ENCODE peak calls at places on chromosomes 13 and 19, in four cellular contexts. V is IMR-90, F is uterus, C is astrocyte of the spinal cord. J is an unnamed sample.

GRCh38 chr19:27906081-27906480 is 1306.9 kb downstream of the UQCRFS1 start:
- DNase-seq in V (no peak), F (no peak), C (no peak), J (no peak)

GRCh38 chr13:76425930-76426329 is 460.3 kb downstream of the KCTD12 start:
- DNase-seq in C (peak; percentile 76), F (no peak), V (peak; percentile 93), J (peak; percentile 91)

GRCh38 chr19:36041831-36042230 is 9.2 kb upstream of the CLIP3 start:
- DNase-seq in F (peak; percentile 63), C (peak; percentile 43), V (peak; percentile 82), J (no peak)

GRCh38 chr19:14318873-14319272 is 62.4 kb upstream of the ADGRE5 start:
- DNase-seq in C (no peak), V (no peak), F (no peak), J (no peak)

GRCh38 chr13:96650301-96650886 is 343.9 kb downstream of the OXGR1 start:
- DNase-seq in F (no peak), V (no peak), C (peak; percentile 90), J (no peak)

GRCh38 chr19:55812449-55812848 is 19.4 kb downstream of the NLRP11 start:
- DNase-seq in C (no peak), F (no peak), V (no peak), J (no peak)

GRCh38 chr13:57629391-57629804 is 2.1 kb upstream of the PCDH17 start:
- DNase-seq in V (no peak), C (no peak), F (no peak), J (no peak)

GRCh38 chr13:44470623-44471562 is 97.3 kb downstream of the SERP2 start:
- DNase-seq in C (peak; percentile 51), V (peak; percentile 40), F (no peak), J (peak; percentile 18)

GRCh38 chr13:113296842-113297369 is at the start of gene LAMP1:
- DNase-seq in F (peak; percentile 97), V (peak; percentile 97), C (peak; percentile 99), J (peak; percentile 86)

GRCh38 chr19:40165362-40165937 is 25.8 kb upstream of the MAP3K10 start:
- DNase-seq in F (no peak), V (no peak), C (peak; percentile 4), J (no peak)

GRCh38 chr13:89199138-89199537 is 1528.0 kb downstream of the SLITRK5 start:
- DNase-seq in C (no peak), F (no peak), V (no peak), J (no peak)

GRCh38 chr13:84137292-84137691 is 255.0 kb upstream of the SLITRK1 start:
- DNase-seq in C (peak; percentile 46), V (no peak), F (no peak), J (no peak)

GRCh38 chr19:15776264-15776663 is 11.2 kb upstream of the OR10H5 start:
- DNase-seq in C (no peak), V (no peak), F (no peak), J (no peak)

GRCh38 chr13:40590112-40590862 is 76.2 kb downstream of the FOXO1 start:
- DNase-seq in V (no peak), C (no peak), F (no peak), J (no peak)

GRCh38 chr19:49761625-49762311 is 1.3 kb downstream of the TSKS start:
- DNase-seq in C (peak; percentile 54), F (peak; percentile 58), V (peak; percentile 56), J (no peak)

GRCh38 chr19:30049226-30049625 is 107.2 kb downstream of the URI1 start:
- DNase-seq in V (no peak), C (no peak), F (no peak), J (no peak)

GRCh38 chr13:103184413-103184812 is 118.2 kb upstream of the SLC10A2 start:
- DNase-seq in C (no peak), V (no peak), F (no peak), J (no peak)

GRCh38 chr19:45816236-45817009 is 1.3 kb upstream of the RSPH6A start:
- DNase-seq in F (no peak), C (no peak), V (no peak), J (no peak)

GRCh38 chr13:106033634-106034033 is 501.8 kb downstream of the EFNB2 start:
- DNase-seq in F (no peak), C (peak; percentile 47), V (peak; percentile 59), J (no peak)

GRCh38 chr19:10365518-10365917 is 14.9 kb downstream of the TYK2 start:
- DNase-seq in F (no peak), C (no peak), V (no peak), J (no peak)

GRCh38 chr19:51480590-51480989 is 2.3 kb downstream of the CEACAM18 start:
- DNase-seq in F (no peak), C (no peak), V (no peak), J (no peak)

GRCh38 chr13:31775686-31776085 is 36.4 kb downstream of the RXFP2 start:
- DNase-seq in C (no peak), V (no peak), F (no peak), J (no peak)